ENCODE peak calls at places on chromosomes 13 and 19, in four cellular contexts. One of them, this sample, is unnamed.
A peak's percentile ranks its signal among the peaks of the same experiment; 100 is the strongest.

GRCh38 chr13:99421758-99422555 is 79.3 kb upstream of the TM9SF2 start:
- DNase-seq in IMR-90: no peak
- DNase-seq in mesendoderm: no peak
- DNase-seq in H1: no peak
- DNase-seq in this sample: no peak

GRCh38 chr13:36130542-36131214 is 504 bp downstream of the DCLK1 start:
- DNase-seq in IMR-90: no peak
- DNase-seq in mesendoderm: peak; percentile 48
- DNase-seq in H1: peak; percentile 75
- DNase-seq in this sample: peak; percentile 61

GRCh38 chr13:114124921-114125320 is 7.5 kb downstream of the RASA3 start:
- DNase-seq in IMR-90: peak; percentile 95
- DNase-seq in mesendoderm: no peak
- DNase-seq in H1: no peak
- DNase-seq in this sample: no peak

GRCh38 chr19:54882758-54883157 is 8.7 kb downstream of the FCAR start:
- DNase-seq in IMR-90: no peak
- DNase-seq in mesendoderm: peak; percentile 28
- DNase-seq in H1: no peak
- DNase-seq in this sample: no peak

GRCh38 chr13:21997726-21998125 is 326.9 kb downstream of the FGF9 start:
- DNase-seq in IMR-90: no peak
- DNase-seq in mesendoderm: no peak
- DNase-seq in H1: no peak
- DNase-seq in this sample: no peak

GRCh38 chr19:4962085-4962619 is 6.8 kb upstream of the KDM4B start:
- DNase-seq in IMR-90: no peak
- DNase-seq in mesendoderm: no peak
- DNase-seq in H1: no peak
- DNase-seq in this sample: no peak

GRCh38 chr13:46559272-46559805 is 6.4 kb downstream of the LRCH1 start:
- DNase-seq in IMR-90: no peak
- DNase-seq in mesendoderm: no peak
- DNase-seq in H1: no peak
- DNase-seq in this sample: no peak

GRCh38 chr13:96141032-96141431 is 51.1 kb downstream of the HS6ST3 start:
- DNase-seq in IMR-90: peak; percentile 2
- DNase-seq in mesendoderm: peak; percentile 40
- DNase-seq in H1: no peak
- DNase-seq in this sample: no peak

GRCh38 chr13:27971236-27971645 is 2.1 kb upstream of the CDX2 start:
- DNase-seq in IMR-90: no peak
- DNase-seq in mesendoderm: peak; percentile 94
- DNase-seq in H1: peak; percentile 84
- DNase-seq in this sample: peak; percentile 89

GRCh38 chr19:52102782-52103181 is 7.2 kb upstream of the ZNF841 start:
- DNase-seq in IMR-90: no peak
- DNase-seq in mesendoderm: no peak
- DNase-seq in H1: no peak
- DNase-seq in this sample: no peak

GRCh38 chr13:108560092-108560491 is 69.3 kb upstream of the MYO16 start:
- DNase-seq in IMR-90: no peak
- DNase-seq in mesendoderm: peak; percentile 4
- DNase-seq in H1: no peak
- DNase-seq in this sample: no peak

GRCh38 chr13:27372896-27373295 is 51.5 kb upstream of the GTF3A start:
- DNase-seq in IMR-90: peak; percentile 16
- DNase-seq in mesendoderm: no peak
- DNase-seq in H1: no peak
- DNase-seq in this sample: no peak

GRCh38 chr13:49530452-49530851 is 34.7 kb downstream of the PHF11 start:
- DNase-seq in IMR-90: no peak
- DNase-seq in mesendoderm: no peak
- DNase-seq in H1: no peak
- DNase-seq in this sample: no peak

GRCh38 chr13:50387124-50387581 is 371.9 kb downstream of the KCNRG start:
- DNase-seq in IMR-90: peak; percentile 42
- DNase-seq in mesendoderm: peak; percentile 75
- DNase-seq in H1: peak; percentile 54
- DNase-seq in this sample: peak; percentile 72

GRCh38 chr19:29636553-29637325 is 28.5 kb upstream of the PLEKHF1 start:
- DNase-seq in IMR-90: no peak
- DNase-seq in mesendoderm: no peak
- DNase-seq in H1: no peak
- DNase-seq in this sample: no peak
- H4K5ac ChIP-seq in IMR-90: no peak overlapping the region
- H4K5ac ChIP-seq in mesendoderm: no peak overlapping the region
- H4K5ac ChIP-seq in H1: no peak overlapping the region
- H4K5ac ChIP-seq in this sample: no peak overlapping the region

GRCh38 chr19:17522988-17523872 is 11.8 kb downstream of the PGLS start:
- DNase-seq in IMR-90: no peak
- DNase-seq in mesendoderm: no peak
- DNase-seq in H1: no peak
- DNase-seq in this sample: no peak

GRCh38 chr19:17524651-17525050 is 13.2 kb downstream of the PGLS start:
- DNase-seq in IMR-90: no peak
- DNase-seq in mesendoderm: no peak
- DNase-seq in H1: no peak
- DNase-seq in this sample: no peak

GRCh38 chr19:17519967-17520366 is 8.5 kb downstream of the PGLS start:
- DNase-seq in IMR-90: no peak
- DNase-seq in mesendoderm: no peak
- DNase-seq in H1: no peak
- DNase-seq in this sample: no peak

GRCh38 chr19:17517898-17518297 is 6.4 kb downstream of the PGLS start:
- DNase-seq in IMR-90: no peak
- DNase-seq in mesendoderm: no peak
- DNase-seq in H1: no peak
- DNase-seq in this sample: no peak

GRCh38 chr19:17520865-17521264 is 9.4 kb downstream of the PGLS start:
- DNase-seq in IMR-90: no peak
- DNase-seq in mesendoderm: no peak
- DNase-seq in H1: no peak
- DNase-seq in this sample: no peak
- H4K5ac ChIP-seq in IMR-90: no peak overlapping the region
- H4K5ac ChIP-seq in mesendoderm: no peak overlapping the region
- H4K5ac ChIP-seq in H1: no peak overlapping the region
- H4K5ac ChIP-seq in this sample: no peak overlapping the region

DNA sequence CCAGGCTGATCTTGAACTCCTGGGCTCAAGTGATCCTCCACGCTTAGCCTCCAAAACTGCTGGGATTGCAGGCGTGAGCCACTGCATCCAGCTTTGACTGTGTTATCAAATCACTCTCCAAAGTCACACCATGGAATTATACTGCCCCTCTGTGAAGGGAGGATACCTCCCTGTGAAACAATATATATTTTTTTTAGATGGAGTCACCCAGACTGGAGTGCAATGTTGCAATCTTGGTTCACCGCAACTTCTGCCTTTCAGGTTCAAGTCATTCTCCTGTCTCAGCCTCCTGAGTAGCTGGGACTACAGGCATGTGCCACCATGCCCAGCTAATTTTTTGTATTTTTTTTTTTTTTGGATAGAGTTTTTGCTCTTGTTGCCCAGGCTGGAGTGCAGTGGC is 7.7 kb downstream of the TYK2 start:
- DNase-seq in IMR-90: no peak
- DNase-seq in mesendoderm: no peak
- DNase-seq in H1: no peak
- DNase-seq in this sample: no peak
- H4K5ac ChIP-seq in IMR-90: no peak overlapping the region
- H4K5ac ChIP-seq in mesendoderm: no peak overlapping the region
- H4K5ac ChIP-seq in H1: no peak overlapping the region
- H4K5ac ChIP-seq in this sample: no peak overlapping the region

GRCh38 chr13:30821421-30821820 is 84.7 kb upstream of the MEDAG start:
- DNase-seq in IMR-90: no peak
- DNase-seq in mesendoderm: no peak
- DNase-seq in H1: no peak
- DNase-seq in this sample: no peak
- H4K5ac ChIP-seq in IMR-90: no peak overlapping the region
- H4K5ac ChIP-seq in mesendoderm: no peak overlapping the region
- H4K5ac ChIP-seq in H1: no peak overlapping the region
- H4K5ac ChIP-seq in this sample: no peak overlapping the region

GRCh38 chr13:95118541-95119324 is 182.5 kb downstream of the ABCC4 start:
- DNase-seq in IMR-90: no peak
- DNase-seq in mesendoderm: no peak
- DNase-seq in H1: no peak
- DNase-seq in this sample: no peak

GRCh38 chr13:95120650-95121049 is 180.6 kb downstream of the ABCC4 start:
- DNase-seq in IMR-90: no peak
- DNase-seq in mesendoderm: no peak
- DNase-seq in H1: no peak
- DNase-seq in this sample: no peak

GRCh38 chr13:95122063-95122462 is 179.2 kb downstream of the ABCC4 start:
- DNase-seq in IMR-90: peak; percentile 11
- DNase-seq in mesendoderm: no peak
- DNase-seq in H1: no peak
- DNase-seq in this sample: no peak

GRCh38 chr13:95123726-95124125 is 177.5 kb downstream of the ABCC4 start:
- DNase-seq in IMR-90: no peak
- DNase-seq in mesendoderm: no peak
- DNase-seq in H1: no peak
- DNase-seq in this sample: no peak

DNA sequence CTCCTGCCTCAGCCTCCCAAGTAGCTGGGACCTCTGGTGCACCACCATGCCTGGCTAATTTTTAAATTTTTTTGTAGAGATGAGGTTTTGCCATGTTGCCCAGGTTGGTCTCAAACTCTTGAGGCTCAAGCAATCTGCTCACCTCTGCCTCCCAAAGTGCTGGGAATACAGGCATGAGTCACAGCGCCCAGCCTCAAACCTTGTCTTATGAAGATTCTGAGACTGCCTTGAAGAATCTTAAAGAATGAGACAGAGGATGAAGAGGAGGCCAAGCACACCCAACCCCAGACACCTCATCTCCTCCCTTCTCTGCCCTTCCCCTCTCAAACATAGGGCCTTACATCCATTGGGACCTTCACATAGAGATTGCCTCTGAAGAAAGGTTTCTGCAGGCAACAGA is 179.7 kb downstream of the ABCC4 start:
- DNase-seq in IMR-90: no peak
- DNase-seq in mesendoderm: no peak
- DNase-seq in H1: no peak
- DNase-seq in this sample: no peak
- H4K5ac ChIP-seq in IMR-90: no peak overlapping the region
- H4K5ac ChIP-seq in mesendoderm: no peak overlapping the region
- H4K5ac ChIP-seq in H1: no peak overlapping the region
- H4K5ac ChIP-seq in this sample: no peak overlapping the region

DNA sequence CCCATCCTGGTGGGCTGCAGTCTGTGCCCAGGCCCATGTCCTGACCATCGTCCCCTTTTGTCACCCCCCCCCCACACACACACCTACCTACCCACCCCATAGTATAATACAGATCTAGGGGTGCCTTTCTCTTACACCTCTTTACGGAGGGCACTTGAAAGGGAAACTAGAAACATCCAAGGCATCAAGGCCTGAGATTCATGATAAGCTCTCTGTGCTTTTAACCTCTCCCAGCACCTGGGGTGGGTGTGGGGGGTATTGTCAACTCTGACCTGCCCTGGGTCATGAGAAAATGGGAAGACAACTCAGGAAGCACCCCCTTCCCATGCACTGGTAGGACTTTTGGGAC is 1.6 kb downstream of the BICRA start:
- DNase-seq in IMR-90: no peak
- DNase-seq in mesendoderm: no peak
- DNase-seq in H1: no peak
- DNase-seq in this sample: no peak
- H4K5ac ChIP-seq in IMR-90: no peak overlapping the region
- H4K5ac ChIP-seq in mesendoderm: no peak overlapping the region
- H4K5ac ChIP-seq in H1: no peak overlapping the region
- H4K5ac ChIP-seq in this sample: no peak overlapping the region

GRCh38 chr19:50460161-50460765 is 16.0 kb upstream of the EMC10 start:
- DNase-seq in IMR-90: peak; percentile 50
- DNase-seq in mesendoderm: no peak
- DNase-seq in H1: no peak
- DNase-seq in this sample: no peak
- H4K5ac ChIP-seq in IMR-90: no peak overlapping the region
- H4K5ac ChIP-seq in mesendoderm: no peak overlapping the region
- H4K5ac ChIP-seq in H1: no peak overlapping the region
- H4K5ac ChIP-seq in this sample: no peak overlapping the region

GRCh38 chr13:105663182-105663581 is 872.3 kb downstream of the EFNB2 start:
- DNase-seq in IMR-90: no peak
- DNase-seq in mesendoderm: no peak
- DNase-seq in H1: no peak
- DNase-seq in this sample: no peak
- H4K5ac ChIP-seq in IMR-90: no peak overlapping the region
- H4K5ac ChIP-seq in mesendoderm: no peak overlapping the region
- H4K5ac ChIP-seq in H1: no peak overlapping the region
- H4K5ac ChIP-seq in this sample: no peak overlapping the region

DNA sequence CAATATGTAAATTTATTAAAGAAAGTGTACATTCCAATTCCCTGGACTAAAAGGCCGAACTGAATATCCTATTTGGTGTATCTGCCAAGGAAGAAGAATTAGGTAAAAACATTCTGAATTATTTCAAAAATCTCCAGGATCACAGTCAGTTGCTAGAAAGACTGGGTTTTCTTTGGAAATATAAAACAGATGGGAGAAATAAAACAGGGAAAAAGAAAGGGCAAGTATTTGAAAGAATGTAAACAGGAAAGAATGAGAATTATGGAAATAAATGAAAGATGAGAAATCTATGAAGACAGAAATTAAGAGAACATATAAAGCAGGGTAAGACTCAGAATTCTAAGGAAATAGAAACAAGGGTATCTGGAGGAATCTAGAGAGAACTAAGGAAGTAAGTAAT is 556.0 kb downstream of the KCTD12 start:
- DNase-seq in IMR-90: no peak
- DNase-seq in mesendoderm: no peak
- DNase-seq in H1: no peak
- DNase-seq in this sample: no peak
- H4K5ac ChIP-seq in IMR-90: no peak overlapping the region
- H4K5ac ChIP-seq in mesendoderm: no peak overlapping the region
- H4K5ac ChIP-seq in H1: no peak overlapping the region
- H4K5ac ChIP-seq in this sample: no peak overlapping the region